ENCODE peak calls at places on chromosomes 4 and X, in five cellular contexts. U is heart left ventricle, K is Kasumi-1, G is right atrium auricular region, V is GM12891. B is an unnamed sample.
A peak's percentile ranks its signal among the peaks of the same experiment; 100 is the strongest.

GRCh38 chrX:15515931-15516330 is 15.3 kb downstream of the BMX start:
- DNase-seq in U (peak; percentile 5), K (no peak), G (no peak), V (no peak), B (no peak)

GRCh38 chr4:96293806-96294205 is 453.9 kb downstream of the PDHA2 start:
- DNase-seq in U (no peak), K (no peak), G (no peak), V (no peak), B (no peak)

GRCh38 chr4:181650033-181650825 is 593.0 kb upstream of the TENM3 start:
- DNase-seq in U (no peak), K (no peak), G (no peak), V (no peak), B (no peak)

GRCh38 chrX:73851014-73852009 is 288.3 kb downstream of the CHIC1 start:
- DNase-seq in U (no peak), K (no peak), G (peak; percentile 95), V (no peak), B (peak; percentile 96)

GRCh38 chr4:3401436-3402171 is 40.2 kb upstream of the HGFAC start:
- DNase-seq in U (no peak), K (no peak), G (no peak), V (no peak), B (peak; percentile 36)

GRCh38 chr4:86921608-86922252 is 13.1 kb upstream of the AFF1 start:
- DNase-seq in U (no peak), K (peak; percentile 51), G (no peak), V (no peak), B (no peak)

GRCh38 chr4:151744614-151745013 is 16.2 kb downstream of the GATB start:
- DNase-seq in U (no peak), K (no peak), G (no peak), V (no peak), B (no peak)

GRCh38 chr4:187357045-187357643 is 633.5 kb upstream of the FAT1 start:
- DNase-seq in U (no peak), K (no peak), G (no peak), V (no peak), B (no peak)

GRCh38 chrX:30865020-30865419 is 24.0 kb downstream of the TAB3 start:
- DNase-seq in U (no peak), K (peak; percentile 4), G (no peak), V (no peak), B (no peak)

GRCh38 chr4:155241225-155241624 is 32.8 kb downstream of the NPY2R start:
- DNase-seq in U (no peak), K (no peak), G (no peak), V (no peak), B (no peak)

GRCh38 chr4:82744284-82744963 is 54.2 kb downstream of the SCD5 start:
- DNase-seq in U (no peak), K (no peak), G (no peak), V (no peak), B (no peak)